ENCODE peak calls at places on chromosome 4, in four cellular contexts. M is left ventricle myocardium inferior, H is heart right ventricle, X is kidney. V is an unnamed sample.

GRCh38 chr4:153345011-153345981 is 808 bp downstream of the MND1 start:
- DNase-seq in M (no peak), H (peak; percentile 18), X (no peak), V (peak; percentile 62)

GRCh38 chr4:8250637-8251036 is 18.9 kb upstream of the HTRA3 start:
- DNase-seq in X (no peak), H (no peak), M (no peak), V (no peak)

GRCh38 chr4:10023050-10023419 is 1.7 kb upstream of the SLC2A9 start:
- DNase-seq in M (no peak), X (no peak), H (no peak), V (no peak)

GRCh38 chr4:69156913-69157312 is 57.6 kb downstream of the UGT2B11 start:
- DNase-seq in M (no peak), H (no peak), X (no peak), V (no peak)

GRCh38 chr4:6663596-6664393 is 23.3 kb downstream of the MRFAP1 start:
- DNase-seq in H (no peak), M (no peak), X (peak; percentile 73), V (no peak)

GRCh38 chr4:135966936-135967335 is 1565.4 kb downstream of the PCDH18 start:
- DNase-seq in M (no peak), X (no peak), H (no peak), V (no peak)

GRCh38 chr4:136009258-136009832 is 1522.9 kb downstream of the PCDH18 start:
- DNase-seq in X (no peak), M (no peak), H (no peak), V (no peak)

GRCh38 chr4:92175250-92175649 is 128.5 kb upstream of the GRID2 start:
- DNase-seq in H (no peak), X (no peak), M (no peak), V (no peak)

GRCh38 chr4:40247350-40247749 is 50.5 kb downstream of the RHOH start:
- DNase-seq in M (no peak), H (no peak), X (no peak), V (peak; percentile 61)

GRCh38 chr4:137226900-137227299 is 305.4 kb downstream of the PCDH18 start:
- DNase-seq in H (no peak), X (no peak), M (no peak), V (no peak)

GRCh38 chr4:7431696-7432530 is 2.8 kb downstream of the PSAPL1 start:
- DNase-seq in H (no peak), M (peak; percentile 5), X (no peak), V (no peak)

GRCh38 chr4:2260336-2261109 is 1.4 kb downstream of the MXD4 start:
- DNase-seq in H (peak; percentile 15), X (peak; percentile 83), M (peak; percentile 22), V (no peak)

GRCh38 chr4:2262145-2262943 is 435 bp upstream of the MXD4 start:
- DNase-seq in X (peak; percentile 100), H (peak; percentile 99), M (peak; percentile 100), V (peak; percentile 98)

GRCh38 chr4:2259541-2260267 is 2.2 kb downstream of the MXD4 start:
- DNase-seq in M (peak; percentile 14), H (peak; percentile 4), X (no peak), V (peak; percentile 18)

GRCh38 chr4:2261853-2262144 is at the start of gene MXD4:
- DNase-seq in H (no peak), M (no peak), X (no peak), V (no peak)

GRCh38 chr4:2261110-2261852 is 628 bp downstream of the MXD4 start:
- DNase-seq in H (peak; percentile 43), M (peak; percentile 67), X (peak; percentile 87), V (peak; percentile 60)
- H3K4me1 ChIP-seq in H (peaks cover 68% of the 10 kb centered on the region), M (peaks cover 91% of the 10 kb centered on the region), X (peaks cover 14% of the 10 kb centered on the region), V (peaks cover 25% of the 10 kb centered on the region)

DNA sequence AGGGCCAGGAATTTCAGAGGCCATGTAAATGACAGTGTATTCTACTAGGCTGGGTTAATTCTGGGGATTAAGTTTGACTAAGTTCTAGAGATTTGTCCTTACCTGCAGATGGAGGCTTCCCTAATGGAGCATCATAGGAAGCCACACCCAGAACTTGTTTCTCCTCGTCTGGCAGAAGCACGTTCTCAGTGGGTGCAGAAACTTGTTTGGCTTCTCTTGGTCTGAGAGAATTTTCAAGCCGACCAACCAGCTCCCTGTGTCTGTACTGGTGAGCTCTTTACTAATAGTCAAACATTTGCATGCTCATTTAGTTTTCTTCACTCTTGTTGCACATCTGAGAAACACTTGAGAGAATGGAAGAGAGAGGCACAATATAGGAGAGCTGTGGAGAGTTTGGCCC is 906 bp upstream of the ATP10D start:
- DNase-seq in M (no peak), X (no peak), H (no peak), V (no peak)
- H3K27ac ChIP-seq in M (peak overlapping the region; percentile 93), X (peak overlapping the region; percentile 99), H (peak overlapping the region; percentile 90), V (no peak overlapping the region)

GRCh38 chr4:150217192-150217591 is 138.9 kb downstream of the DCLK2 start:
- DNase-seq in M (no peak), X (no peak), H (no peak), V (no peak)
- TF ChIP-seq CTCF in M (peak; percentile 42), X (peak; percentile 27), H (no peak), V (no peak)

GRCh38 chr4:13541176-13541604 is 3.1 kb downstream of the NKX3-2 start:
- DNase-seq in X (peak; percentile 61), H (no peak), M (no peak), V (no peak)
- H3K4me1 ChIP-seq in X (peaks cover 6% of the 10 kb centered on the region), H (peaks cover 26% of the 10 kb centered on the region), M (peaks cover 58% of the 10 kb centered on the region), V (peaks cover 48% of the 10 kb centered on the region)

DNA sequence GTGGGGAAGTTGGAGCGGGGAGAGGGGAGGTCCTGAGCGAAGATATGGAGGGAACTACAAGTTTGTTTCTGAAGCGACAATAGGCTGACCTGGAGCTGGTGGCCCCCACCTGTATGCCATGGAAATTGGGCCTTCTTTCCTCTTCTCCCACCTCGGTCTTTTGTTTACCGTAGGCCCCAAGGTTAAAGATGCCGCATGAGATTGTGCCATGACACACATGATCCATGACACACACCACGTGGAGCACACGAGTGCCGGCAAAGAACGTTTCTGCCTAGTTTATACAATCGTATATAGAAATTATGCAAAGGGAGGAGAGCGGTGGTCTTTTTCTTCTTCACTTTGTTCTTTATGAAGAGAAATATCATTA is 408 bp downstream of the TMEM33 start:
- DNase-seq in M (no peak), H (no peak), X (no peak), V (no peak)
- H3K27ac ChIP-seq in M (peak overlapping the region; percentile 89), H (peak overlapping the region; percentile 82), X (no peak overlapping the region), V (peak overlapping the region; percentile 70)

GRCh38 chr4:145099653-145100052 is 1.5 kb downstream of the ABCE1 start:
- DNase-seq in M (no peak), X (no peak), H (no peak), V (no peak)
- TF ChIP-seq CTCF in M (no peak), X (no peak), H (no peak), V (no peak)